ENCODE peak calls at places on chromosome 14, in nine cellular contexts. D is lower leg skin, G is heart left ventricle, L is HCT116, Y is GM12878, N is transverse colon, V is uterus, R is A549, S is prostate gland. H is an unnamed sample.

GRCh38 chr14:73712540-73713141 is 1.5 kb downstream of the PNMA1 start:
- DNase-seq in D (no peak), G (no peak), L (no peak), Y (no peak), N (no peak), V (no peak), R (no peak), S (no peak), H (peak; percentile 27)

GRCh38 chr14:83196235-83196634 is 1662.6 kb upstream of the SEL1L start:
- DNase-seq in D (no peak), G (no peak), L (no peak), Y (no peak), N (no peak), V (no peak), R (no peak), S (no peak), H (no peak)

GRCh38 chr14:74217672-74218448 is 21.4 kb upstream of the VSX2 start:
- DNase-seq in D (peak; percentile 27), G (peak; percentile 53), L (peak; percentile 47), Y (no peak), N (peak; percentile 75), V (no peak), R (peak; percentile 69), S (peak; percentile 14), H (peak; percentile 58)

GRCh38 chr14:53127151-53127550 is 26.0 kb downstream of the DDHD1 start:
- DNase-seq in D (no peak), G (no peak), L (no peak), Y (no peak), N (no peak), V (no peak), R (no peak), S (no peak), H (no peak)

GRCh38 chr14:41604793-41605534 is 1.7 kb upstream of the LRFN5 start:
- DNase-seq in D (peak; percentile 16), G (peak; percentile 29), L (no peak), Y (no peak), N (no peak), V (peak; percentile 21), R (no peak), S (no peak), H (peak; percentile 66)

GRCh38 chr14:84750763-84751554 is 779.0 kb upstream of the FLRT2 start:
- DNase-seq in D (no peak), G (no peak), L (no peak), Y (no peak), N (no peak), V (no peak), R (no peak), S (no peak), H (no peak)

GRCh38 chr14:91323671-91324605 is 79.4 kb upstream of the GPR68 start:
- DNase-seq in D (peak; percentile 91), G (peak; percentile 90), L (peak; percentile 18), Y (peak; percentile 75), N (peak; percentile 91), V (peak; percentile 91), R (peak; percentile 67), S (peak; percentile 85), H (peak; percentile 87)

GRCh38 chr14:72892879-72893635 is 844 bp downstream of the DPF3 start:
- DNase-seq in D (no peak), G (peak; percentile 24), L (no peak), Y (no peak), N (peak; percentile 33), V (no peak), R (no peak), S (no peak), H (peak; percentile 53)

GRCh38 chr14:88229428-88229827 is 93.6 kb downstream of the KCNK10 start:
- DNase-seq in D (no peak), G (no peak), L (no peak), Y (no peak), N (no peak), V (no peak), R (no peak), S (no peak), H (no peak)

GRCh38 chr14:88248606-88249005 is 74.5 kb downstream of the KCNK10 start:
- DNase-seq in D (no peak), G (no peak), L (no peak), Y (no peak), N (no peak), V (no peak), R (peak; percentile 7), S (no peak), H (no peak)

GRCh38 chr14:102775855-102776760 is 1.1 kb upstream of the TRAF3 start:
- DNase-seq in D (no peak), G (no peak), L (no peak), Y (no peak), N (peak; percentile 70), V (peak; percentile 34), R (peak; percentile 75), S (no peak), H (peak; percentile 31)

DNA sequence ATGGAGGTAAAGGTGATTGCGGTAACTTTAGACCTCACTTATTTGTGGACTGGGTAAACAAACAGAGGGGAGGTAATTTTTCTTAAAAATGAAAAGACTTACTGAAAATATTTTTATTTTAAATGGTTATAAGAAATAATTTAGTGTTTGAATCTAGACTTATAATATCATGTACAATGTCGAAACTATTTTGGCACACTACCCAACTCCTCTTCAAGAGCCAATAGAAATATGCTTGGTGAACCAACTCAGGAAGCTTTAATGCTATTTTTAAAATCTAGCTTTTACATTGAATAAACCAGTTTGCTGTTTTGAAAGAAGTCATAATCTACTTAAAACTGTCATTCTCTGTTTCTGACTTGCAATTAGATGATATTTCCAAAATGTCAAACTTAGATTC is 175.8 kb upstream of the NPAS3 start:
- DNase-seq in D (no peak), G (no peak), L (no peak), Y (no peak), N (no peak), V (no peak), R (no peak), S (no peak), H (no peak)
- TF ChIP-seq POLR2A in D (no peak), G (no peak), L (no peak), Y (no peak), N (no peak), V (no peak), R (no peak), S (no peak), H (no peak)

GRCh38 chr14:100374891-100375272 is 51.7 kb downstream of the SLC25A47 start:
- DNase-seq in D (no peak), G (no peak), L (no peak), Y (no peak), N (no peak), V (no peak), R (no peak), S (no peak), H (no peak)

GRCh38 chr14:100375963-100376735 is 53.0 kb downstream of the SLC25A47 start:
- DNase-seq in D (peak; percentile 88), G (peak; percentile 95), L (peak; percentile 83), Y (peak; percentile 74), N (peak; percentile 95), V (peak; percentile 91), R (peak; percentile 96), S (peak; percentile 88), H (peak; percentile 94)

GRCh38 chr14:100374270-100374669 is 51.1 kb downstream of the SLC25A47 start:
- DNase-seq in D (no peak), G (no peak), L (no peak), Y (no peak), N (no peak), V (no peak), R (no peak), S (no peak), H (no peak)

GRCh38 chr14:100376751-100377171 is 53.6 kb downstream of the SLC25A47 start:
- DNase-seq in D (no peak), G (no peak), L (no peak), Y (no peak), N (no peak), V (no peak), R (peak; percentile 61), S (no peak), H (no peak)

GRCh38 chr14:100375273-100375962 is 52.3 kb downstream of the SLC25A47 start:
- DNase-seq in D (peak; percentile 61), G (peak; percentile 87), L (peak; percentile 52), Y (peak; percentile 76), N (peak; percentile 68), V (peak; percentile 76), R (peak; percentile 64), S (no peak), H (peak; percentile 55)
- TF ChIP-seq POLR2A in D (no peak), G (no peak), L (no peak), Y (peak; percentile 60), N (no peak), V (no peak), R (no peak), S (no peak), H (no peak)

GRCh38 chr14:39114073-39114838 is at the start of gene GEMIN2:
- DNase-seq in D (peak; percentile 94), G (peak; percentile 90), L (peak; percentile 88), Y (peak; percentile 89), N (peak; percentile 95), V (peak; percentile 94), R (peak; percentile 96), S (peak; percentile 90), H (peak; percentile 91)
- TF ChIP-seq POLR2A in D (no peak), G (no peak), L (peak; percentile 96), Y (peak; percentile 91), N (peak; percentile 58), V (peak; percentile 55), R (peak; percentile 94), S (peak; percentile 58), H (peak; percentile 42)

DNA sequence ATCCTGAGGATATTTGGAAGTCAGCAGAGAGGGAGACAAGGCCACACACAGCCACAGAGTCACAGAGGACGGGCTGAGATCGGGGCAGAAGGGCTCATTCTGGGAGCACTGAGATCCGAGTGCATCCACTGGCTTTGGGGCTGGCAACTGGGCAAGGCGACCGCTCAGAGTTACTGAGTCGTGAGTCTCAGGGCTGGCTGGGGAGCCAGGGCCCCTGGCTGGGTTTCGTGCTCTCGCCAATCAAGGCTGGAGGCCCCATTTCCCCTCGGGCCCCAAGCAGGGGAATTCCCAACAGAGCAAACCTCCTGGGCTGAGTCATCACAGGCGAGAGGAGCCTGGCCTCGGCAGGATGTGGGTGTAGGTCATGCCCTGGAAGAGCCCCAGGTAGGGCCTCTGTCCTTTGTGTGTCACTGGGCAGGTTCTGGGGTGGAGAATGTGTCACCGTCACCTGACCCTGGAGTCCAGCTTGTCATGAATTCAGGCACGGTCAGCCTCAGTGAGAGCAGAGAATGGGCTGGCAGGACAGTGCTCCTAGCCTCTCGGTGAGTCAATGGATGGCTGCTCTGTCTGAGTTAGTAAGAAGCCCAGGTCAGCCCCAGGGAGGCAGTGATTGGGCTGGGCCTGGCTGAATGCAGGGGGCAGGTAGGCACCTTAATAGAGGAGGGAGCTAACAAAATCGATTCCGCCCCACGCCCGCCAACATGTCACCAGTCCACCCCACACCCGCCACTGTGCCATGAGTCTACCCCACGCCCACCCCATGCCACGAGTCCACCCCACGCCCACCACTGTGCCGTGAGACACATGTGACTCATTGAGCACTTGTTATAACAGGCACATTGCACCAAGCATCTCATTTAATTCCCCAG is 16.9 kb downstream of the ASB2 start:
- DNase-seq in D (no peak), G (peak; percentile 58), L (peak; percentile 88), Y (peak; percentile 90), N (peak; percentile 84), V (peak; percentile 42), R (peak; percentile 85), S (no peak), H (no peak)
- TF ChIP-seq POLR2A in D (no peak), G (no peak), L (no peak), Y (peak; percentile 91), N (no peak), V (no peak), R (no peak), S (no peak), H (no peak)